ENCODE peak calls at places on chromosome 10, in eight cellular contexts. J, P, G, Z, V, D, F and K are unnamed samples.

GRCh38 chr10:102616071-102616770 is 28.1 kb upstream of the TRIM8 start:
- DNase-seq in J (no peak), G (no peak), V (no peak), Z (no peak), P (no peak), F (no peak), D (no peak), K (peak; percentile 43)

GRCh38 chr10:36608866-36609265 is 516.5 kb upstream of the ANKRD30A start:
- DNase-seq in V (no peak), J (no peak), G (no peak), P (no peak), D (no peak), Z (peak; percentile 8), F (no peak), K (peak; percentile 15)

GRCh38 chr10:90862908-90863514 is 5.2 kb upstream of the HTR7 start:
- DNase-seq in F (peak; percentile 72), Z (peak; percentile 64), G (no peak), P (no peak), D (no peak), V (peak; percentile 42), J (no peak), K (peak; percentile 38)

GRCh38 chr10:58952162-58952561 is 224.3 kb upstream of the PHYHIPL start:
- DNase-seq in P (no peak), J (no peak), V (no peak), Z (no peak), F (no peak), D (no peak), G (no peak), K (peak; percentile 37)

GRCh38 chr10:98331888-98332287 is 63.9 kb upstream of the LOXL4 start:
- DNase-seq in Z (peak; percentile 19), G (no peak), J (no peak), F (no peak), D (no peak), V (peak; percentile 21), P (no peak), K (no peak)

GRCh38 chr10:90591629-90592028 is 266.2 kb downstream of the HTR7 start:
- DNase-seq in D (no peak), F (no peak), V (no peak), G (no peak), Z (no peak), J (no peak), P (no peak), K (no peak)

GRCh38 chr10:15223174-15223573 is 54.7 kb upstream of the NMT2 start:
- DNase-seq in J (no peak), F (no peak), D (no peak), Z (peak; percentile 85), V (peak; percentile 65), G (no peak), P (no peak), K (peak; percentile 89)

GRCh38 chr10:72335394-72336258 is 19.1 kb downstream of the DNAJB12 start:
- DNase-seq in Z (no peak), V (no peak), D (no peak), F (no peak), J (no peak), P (no peak), G (no peak), K (peak; percentile 89)

GRCh38 chr10:86017841-86018734 is 348.5 kb downstream of the GRID1 start:
- DNase-seq in Z (no peak), V (no peak), F (no peak), P (no peak), J (no peak), G (no peak), D (no peak), K (no peak)

GRCh38 chr10:6423004-6423403 is 157.1 kb downstream of the PRKCQ start:
- DNase-seq in P (no peak), G (peak; percentile 46), Z (peak; percentile 62), J (no peak), F (no peak), D (no peak), V (peak; percentile 41), K (no peak)

GRCh38 chr10:46560952-46561351 is 4.5 kb upstream of the GPRIN2 start:
- DNase-seq in F (no peak), G (no peak), V (no peak), P (no peak), D (no peak), J (no peak), Z (no peak), K (no peak)